ENCODE peak calls at places on chromosomes 7 and 10, in nine cellular contexts. R is stomach, T is GM12878, D is suprapubic skin, O is vagina, Z is HCT116, F is H1, E is breast epithelium, Q is sigmoid colon. K is an unnamed sample. For H3K4me1, the result is how much of the 10 kb centered on the place peaks cover.

GRCh38 chr10:44618910-44619309 is 234.0 kb upstream of the CXCL12 start:
- DNase-seq in E (no peak), F (no peak), Q (no peak), Z (no peak), R (no peak), T (no peak), D (no peak), O (no peak), K (no peak)

GRCh38 chr10:42961156-42961589 is 115.7 kb upstream of the RET start:
- DNase-seq in D (peak), T (no peak), O (no peak), R (peak), F (no peak), Z (no peak), Q (peak), E (peak), K (no peak)

GRCh38 chr7:41867639-41868038 is 164.7 kb upstream of the INHBA start:
- DNase-seq in F (no peak), O (no peak), D (no peak), T (no peak), Q (no peak), E (no peak), Z (no peak), R (no peak), K (no peak)

GRCh38 chr10:123796736-123797135 is 94.9 kb downstream of the CPXM2 start:
- DNase-seq in D (no peak), E (no peak), T (no peak), F (peak), R (no peak), Q (no peak), Z (no peak), O (peak), K (no peak)

GRCh38 chr10:100653957-100654834 is 91.2 kb upstream of the PAX2 start:
- DNase-seq in R (no peak), O (no peak), Z (no peak), T (no peak), Q (no peak), F (peak), D (no peak), E (no peak), K (no peak)

GRCh38 chr7:138499340-138499739 is 39.3 kb downstream of the TRIM24 start:
- DNase-seq in D (no peak), R (no peak), E (no peak), T (no peak), F (no peak), Q (no peak), O (no peak), Z (no peak), K (no peak)

GRCh38 chr7:83149466-83149865 is 13.2 kb downstream of the PCLO start:
- DNase-seq in R (no peak), T (no peak), O (no peak), Q (no peak), E (no peak), F (no peak), D (no peak), Z (no peak), K (no peak)

GRCh38 chr7:91140982-91141381 is 123.3 kb upstream of the FZD1 start:
- DNase-seq in O (no peak), Z (no peak), D (no peak), F (no peak), E (no peak), R (no peak), Q (no peak), T (no peak), K (no peak)

GRCh38 chr10:132040046-132040445 is 25.7 kb upstream of the JAKMIP3 start:
- DNase-seq in D (no peak), R (no peak), Q (no peak), T (no peak), O (no peak), Z (no peak), E (no peak), F (no peak), K (no peak)

GRCh38 chr10:124675261-124675660 is 68.9 kb downstream of the FAM53B start:
- DNase-seq in O (no peak), R (no peak), D (no peak), Z (no peak), T (no peak), Q (no peak), F (no peak), E (no peak), K (no peak)

GRCh38 chr7:47480576-47481538 is 101.1 kb downstream of the TNS3 start:
- DNase-seq in O (no peak), R (no peak), Z (no peak), D (no peak), E (no peak), Q (no peak), F (no peak), T (peak), K (no peak)

GRCh38 chr10:101132636-101133473 is 1.8 kb downstream of the TLX1 start:
- DNase-seq in R (no peak), D (no peak), O (no peak), T (no peak), F (no peak), E (no peak), Q (peak), Z (no peak), K (peak)

GRCh38 chr10:103080891-103081581 is 112.0 kb downstream of the NT5C2 start:
- DNase-seq in R (no peak), O (no peak), T (no peak), F (no peak), Q (no peak), E (no peak), Z (no peak), D (no peak), K (no peak)
- TF ChIP-seq POLR2AphosphoS5 in R (no peak), O (no peak), T (peak), F (no peak), Q (no peak), E (no peak), Z (peak), D (no peak), K (no peak)

DNA sequence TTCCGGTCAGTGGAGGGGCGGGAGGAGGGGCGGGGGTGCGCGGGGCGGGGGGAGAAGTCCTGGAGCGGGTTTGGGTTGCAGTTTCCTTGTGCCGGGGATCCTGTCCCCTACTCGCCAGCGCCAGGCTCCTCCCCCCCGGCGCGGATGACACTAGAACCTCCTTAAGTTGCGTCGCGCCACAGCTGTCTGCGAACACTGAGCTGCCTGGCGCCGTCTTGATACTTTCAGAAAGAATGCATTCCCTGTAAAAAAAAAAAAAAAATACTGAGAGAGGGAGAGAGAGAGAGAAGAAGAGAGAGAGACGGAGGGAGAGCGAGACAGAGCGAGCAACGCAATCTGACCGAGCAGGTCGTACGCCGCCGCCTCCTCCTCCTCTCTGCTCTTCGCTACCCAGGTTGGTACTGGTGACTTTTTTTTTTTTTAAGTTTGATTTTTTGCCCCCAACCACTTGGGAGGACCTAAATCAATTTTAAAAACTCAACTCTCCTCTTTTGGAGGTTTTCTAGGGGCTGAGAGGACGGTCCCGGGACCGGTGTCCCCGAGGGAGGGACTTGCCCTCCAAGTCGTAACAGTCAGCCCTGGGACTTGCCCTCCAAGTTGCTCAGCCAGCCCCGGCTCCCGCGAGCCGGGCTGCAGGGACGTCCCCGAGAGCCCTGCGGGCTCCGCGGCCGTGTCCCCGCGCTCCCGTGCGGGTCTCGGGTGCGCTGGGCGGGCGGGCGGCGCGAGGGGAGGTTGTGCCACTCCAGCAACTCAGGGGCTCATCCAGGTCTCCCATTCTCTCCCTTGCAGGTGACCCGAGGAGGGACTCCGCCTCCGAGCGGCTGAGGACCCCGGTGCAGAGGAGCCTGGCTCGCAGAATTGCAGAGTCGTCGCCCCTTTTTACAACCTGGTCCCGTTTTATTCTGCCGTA is at the start of gene GATA3:
- DNase-seq in Z (no peak), O (no peak), R (peak), T (no peak), D (no peak), E (peak), F (peak), Q (no peak), K (peak)
- TF ChIP-seq POLR2A in Z (no peak), O (no peak), R (no peak), T (peak), D (no peak), E (peak), F (no peak), Q (no peak), K (no peak)

DNA sequence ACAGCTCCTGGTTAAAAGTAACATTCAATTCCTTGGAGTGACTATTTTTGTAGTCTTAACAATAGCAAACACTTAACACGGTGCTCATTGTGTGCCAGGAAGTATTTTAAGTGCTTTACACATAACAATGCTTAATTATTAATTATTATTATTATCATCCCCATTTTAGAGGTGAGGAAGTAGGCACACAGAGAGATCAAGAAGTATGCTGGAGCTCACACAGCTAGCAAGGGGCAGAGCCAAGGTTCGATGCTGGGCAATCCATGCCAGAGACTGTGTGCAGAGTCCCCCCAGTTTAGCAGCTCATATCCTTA is 48.2 kb upstream of the SMNDC1 start:
- DNase-seq in O (no peak), T (no peak), Q (no peak), D (no peak), Z (no peak), F (no peak), R (no peak), E (no peak), K (no peak)
- H3K4me1 ChIP-seq in O (under half), T (under half), Q (under half), D (under half), Z (half or more), F (under half), R (under half), E (under half), K (under half)

GRCh38 chr10:79245539-79246208 is 101.6 kb upstream of the PPIF start:
- DNase-seq in O (no peak), E (no peak), Q (no peak), T (no peak), F (no peak), R (no peak), Z (no peak), D (no peak), K (no peak)

GRCh38 chr10:79248341-79248931 is 98.8 kb upstream of the PPIF start:
- DNase-seq in E (peak), T (no peak), O (no peak), F (no peak), Q (peak), D (no peak), Z (no peak), R (no peak), K (peak)

GRCh38 chr10:79247373-79248137 is 99.7 kb upstream of the PPIF start:
- DNase-seq in R (no peak), F (no peak), D (no peak), O (no peak), T (no peak), Q (no peak), E (no peak), Z (no peak), K (no peak)

GRCh38 chr10:79246209-79246581 is 101.1 kb upstream of the PPIF start:
- DNase-seq in D (peak), F (no peak), O (no peak), T (no peak), Z (no peak), Q (peak), R (peak), E (peak), K (peak)

DNA sequence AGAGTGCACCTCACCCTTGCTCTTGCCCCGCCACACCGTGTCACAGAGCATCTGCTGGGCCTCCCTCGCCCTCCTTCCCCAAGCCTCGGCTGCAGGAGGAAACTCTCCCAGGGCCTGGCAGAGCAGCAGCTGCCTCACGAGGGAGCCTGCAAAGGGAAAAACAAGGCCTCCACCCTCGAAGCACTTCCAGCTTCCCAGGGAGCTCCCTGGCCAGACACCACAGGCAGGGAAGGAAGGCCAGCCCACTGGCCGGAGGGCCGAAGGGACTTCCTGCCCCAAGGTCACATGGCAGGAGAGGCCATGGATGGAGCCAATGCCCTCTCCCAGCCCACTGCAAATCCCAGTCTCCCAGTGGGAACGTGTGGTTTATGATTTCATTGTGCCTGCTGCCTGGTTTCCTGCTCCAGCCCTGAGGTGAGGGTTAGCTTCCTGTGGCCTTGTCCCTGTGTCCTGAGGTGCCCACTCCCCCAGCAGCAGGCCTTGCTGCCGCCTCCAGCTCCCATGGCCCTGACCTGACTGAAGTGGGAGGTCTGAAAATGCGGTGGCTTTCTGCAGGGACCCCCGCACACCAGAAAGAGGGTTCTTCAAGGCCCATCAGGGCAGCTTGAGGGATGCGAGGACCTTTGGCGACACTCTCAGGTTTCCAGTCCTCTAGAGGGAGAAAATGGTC is 100.5 kb upstream of the PPIF start:
- DNase-seq in Z (no peak), R (no peak), Q (peak), T (no peak), O (no peak), F (no peak), D (peak), E (no peak), K (peak)
- TF ChIP-seq POLR2AphosphoS5 in Z (no peak), R (peak), Q (peak), T (peak), O (peak), F (no peak), D (no peak), E (peak), K (peak)